ENCODE peak calls at places on chromosomes 11 and 22, in nine cellular contexts. G is ascending aorta, Y is IMR-90, T is GM12865, Z is AG10803, V is cardiac fibroblast, R is prostate gland, Q is brain microvascular endothelial cell, W is neural progenitor cell. M is an unnamed sample.

GRCh38 chr11:57248780-57249383 is 11.8 kb upstream of the APLNR start:
- DNase-seq in G (no peak), Y (peak; percentile 67), T (peak; percentile 44), Z (peak; percentile 69), V (peak; percentile 80), Q (peak; percentile 77), W (peak; percentile 89), R (peak; percentile 24), M (peak; percentile 70)

GRCh38 chr22:35498026-35498425 is 42.6 kb upstream of the RASD2 start:
- DNase-seq in T (no peak), R (no peak), W (no peak), Y (peak; percentile 35), G (no peak), Z (no peak), Q (no peak), V (no peak), M (no peak)

GRCh38 chr11:63858628-63859550 is 20.0 kb downstream of the MARK2 start:
- DNase-seq in V (peak; percentile 90), G (peak; percentile 27), R (no peak), Y (peak; percentile 90), T (no peak), W (no peak), Z (no peak), Q (peak; percentile 79), M (peak; percentile 94)

GRCh38 chr11:114166897-114167323 is 107.4 kb downstream of the ZBTB16 start:
- DNase-seq in G (no peak), R (peak; percentile 77), T (no peak), V (peak; percentile 95), Z (peak; percentile 91), Q (peak; percentile 72), Y (peak; percentile 63), W (no peak), M (peak; percentile 93)

GRCh38 chr11:21798216-21798615 is 394.7 kb upstream of the ANO5 start:
- DNase-seq in Q (no peak), Z (no peak), T (no peak), Y (no peak), G (no peak), R (no peak), V (no peak), W (no peak), M (no peak)

GRCh38 chr22:40247976-40248375 is 70.3 kb downstream of the TNRC6B start:
- DNase-seq in W (no peak), G (no peak), Q (no peak), Y (no peak), Z (no peak), R (no peak), V (no peak), T (no peak), M (no peak)

GRCh38 chr11:73322111-73322985 is 14.3 kb downstream of the ARHGEF17 start:
- DNase-seq in Y (peak; percentile 69), W (no peak), V (no peak), T (peak; percentile 52), R (no peak), G (no peak), Q (peak; percentile 42), Z (no peak), M (peak; percentile 83)

GRCh38 chr11:114076974-114077373 is 17.5 kb downstream of the ZBTB16 start:
- DNase-seq in V (no peak), Q (no peak), G (no peak), T (no peak), Y (no peak), W (peak; percentile 25), Z (peak; percentile 38), R (no peak), M (no peak)

GRCh38 chr11:35632301-35632700 is 14.0 kb downstream of the FJX1 start:
- DNase-seq in Z (peak; percentile 80), R (no peak), Y (peak; percentile 42), W (no peak), Q (peak; percentile 46), T (no peak), V (peak; percentile 83), G (no peak), M (no peak)

DNA sequence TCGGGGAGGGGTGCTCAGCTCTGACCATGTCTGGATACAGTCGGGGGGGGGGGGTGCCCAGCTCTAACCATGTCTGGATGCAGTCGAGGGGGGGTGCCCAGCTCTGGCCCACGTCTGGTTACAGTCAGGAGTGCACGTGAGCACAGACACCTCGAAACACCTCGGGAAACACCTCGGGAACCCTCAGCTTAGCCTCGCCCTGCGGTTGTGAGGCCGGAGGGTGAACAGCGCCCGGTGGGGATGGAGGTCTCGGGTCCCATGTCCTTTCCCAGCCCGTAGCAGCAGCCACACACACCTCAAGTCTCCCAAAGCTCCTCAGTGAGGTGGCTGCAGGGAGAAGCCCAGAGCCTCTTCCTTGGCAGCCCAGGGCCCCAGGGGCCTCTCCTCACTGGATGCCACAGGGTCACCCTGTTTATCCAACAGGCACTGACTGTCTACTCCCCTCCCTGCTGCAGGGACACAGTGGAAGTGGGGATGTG is 2.1 kb downstream of the SIGIRR start:
- DNase-seq in W (no peak), R (no peak), Y (no peak), Q (no peak), Z (no peak), G (peak; percentile 6), T (no peak), V (no peak), M (no peak)
- H3K4me3 ChIP-seq in W (no peak overlapping the region), R (no peak overlapping the region), Y (no peak overlapping the region), Q (no peak overlapping the region), Z (no peak overlapping the region), G (no peak overlapping the region), T (no peak overlapping the region), V (no peak overlapping the region), M (no peak overlapping the region)

DNA sequence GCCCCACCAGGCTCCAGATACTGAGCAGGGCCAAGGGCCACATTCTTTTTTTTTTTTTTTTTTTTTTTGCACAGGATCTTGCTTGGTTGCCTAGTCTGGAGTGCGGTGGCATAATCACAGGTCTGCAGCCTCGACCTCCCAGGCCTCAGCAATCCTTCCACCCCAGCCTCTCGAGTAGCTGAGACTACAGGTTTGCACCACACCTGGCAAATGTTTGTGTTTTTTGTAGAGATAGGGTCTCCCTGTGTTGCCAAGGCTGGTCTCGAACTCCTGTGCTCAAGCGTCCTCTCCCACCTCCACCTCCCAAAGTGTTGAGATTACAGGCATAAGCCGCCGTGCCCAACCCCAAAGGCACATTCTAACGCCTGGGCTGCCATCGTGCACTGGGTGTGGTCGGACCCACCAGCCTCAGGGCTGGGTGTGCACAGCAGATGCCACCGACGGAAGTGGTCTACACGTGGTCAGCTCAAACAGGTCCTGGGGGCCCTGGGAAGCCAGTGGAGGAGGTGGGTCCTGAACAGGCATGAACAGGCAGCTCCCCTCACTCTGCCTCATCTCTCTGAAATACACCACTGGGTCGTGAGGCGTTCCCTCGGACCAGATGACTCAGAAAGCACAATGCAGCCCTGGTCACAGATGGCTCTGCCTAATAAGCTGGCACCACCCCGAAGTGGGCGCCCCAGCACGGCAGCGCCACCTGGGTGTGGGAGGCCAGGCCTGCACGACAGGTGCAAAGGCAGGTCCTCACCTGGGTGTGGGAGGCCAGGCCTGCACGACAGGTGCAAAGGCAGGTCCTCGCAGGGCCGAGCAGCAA is 5.1 kb upstream of the B4GALNT4 start:
- DNase-seq in G (no peak), Y (no peak), T (peak; percentile 72), Z (peak; percentile 28), W (no peak), Q (no peak), V (peak; percentile 34), R (peak; percentile 43), M (no peak)
- TF ChIP-seq CTCF in G (peak; percentile 14), Y (peak; percentile 12), T (peak; percentile 64), Z (peak; percentile 23), W (peak; percentile 26), Q (peak; percentile 35), V (peak; percentile 28), R (no peak), M (peak; percentile 34)

GRCh38 chr11:128524172-128524571 is 63.2 kb downstream of the ETS1 start:
- DNase-seq in Z (peak; percentile 80), R (no peak), T (no peak), Y (no peak), V (peak; percentile 54), Q (no peak), G (no peak), W (no peak), M (no peak)

GRCh38 chr11:128522943-128523518 is 64.3 kb downstream of the ETS1 start:
- DNase-seq in Z (no peak), T (peak; percentile 58), Y (no peak), V (no peak), R (no peak), G (no peak), Q (no peak), W (no peak), M (no peak)

GRCh38 chr11:128527046-128527445 is 60.3 kb downstream of the ETS1 start:
- DNase-seq in Y (no peak), R (no peak), V (no peak), Q (no peak), Z (no peak), W (no peak), G (no peak), T (no peak), M (no peak)

GRCh38 chr11:128523616-128524015 is 63.7 kb downstream of the ETS1 start:
- DNase-seq in V (peak; percentile 96), W (no peak), G (no peak), Z (peak; percentile 95), R (no peak), Y (peak; percentile 76), Q (no peak), T (no peak), M (peak; percentile 69)

DNA sequence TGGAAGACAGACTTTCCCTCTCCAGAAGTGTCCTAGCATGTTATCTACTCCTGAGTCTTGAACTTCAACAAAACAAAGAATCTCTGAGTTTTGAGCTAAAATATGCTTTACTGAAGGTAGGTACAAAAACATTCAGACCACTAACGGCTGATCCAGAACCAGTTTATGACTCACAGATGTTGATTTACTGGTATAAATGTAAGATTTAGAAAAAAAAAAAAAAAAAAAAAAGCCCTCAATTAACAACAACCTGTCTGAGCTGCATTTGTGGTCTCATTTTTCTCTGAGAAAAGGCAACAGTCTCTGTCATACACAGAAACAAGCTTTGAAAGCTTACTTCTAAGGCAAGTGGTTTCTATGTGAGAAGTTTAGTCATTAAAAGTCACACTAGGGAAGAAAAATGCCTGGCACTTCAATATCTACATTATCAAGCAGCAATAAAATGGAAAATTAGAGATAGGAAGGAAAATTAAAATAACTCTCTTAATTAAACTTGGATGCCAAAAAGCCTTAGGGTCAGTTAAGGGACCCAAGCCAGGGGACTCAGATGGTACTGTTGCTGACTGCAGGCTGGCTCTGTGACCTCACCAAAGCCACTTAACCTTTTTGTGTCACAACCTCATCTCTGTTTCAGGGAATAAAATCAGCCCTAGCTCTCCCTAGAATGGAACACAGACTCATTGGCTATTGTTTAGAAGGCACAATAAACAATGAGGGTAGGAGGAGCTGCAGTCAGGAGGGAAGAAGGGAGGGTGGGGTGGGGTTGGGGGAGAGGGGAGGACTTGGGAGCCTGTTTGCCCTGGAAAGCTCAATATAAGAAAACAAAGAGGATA is 61.7 kb downstream of the ETS1 start:
- DNase-seq in Z (peak; percentile 79), Y (peak; percentile 74), G (no peak), R (no peak), V (peak; percentile 70), W (peak; percentile 60), T (no peak), Q (peak; percentile 44), M (peak; percentile 62)
- H3K4me3 ChIP-seq in Z (no peak overlapping the region), Y (no peak overlapping the region), G (no peak overlapping the region), R (no peak overlapping the region), V (no peak overlapping the region), W (no peak overlapping the region), T (no peak overlapping the region), Q (no peak overlapping the region), M (no peak overlapping the region)

DNA sequence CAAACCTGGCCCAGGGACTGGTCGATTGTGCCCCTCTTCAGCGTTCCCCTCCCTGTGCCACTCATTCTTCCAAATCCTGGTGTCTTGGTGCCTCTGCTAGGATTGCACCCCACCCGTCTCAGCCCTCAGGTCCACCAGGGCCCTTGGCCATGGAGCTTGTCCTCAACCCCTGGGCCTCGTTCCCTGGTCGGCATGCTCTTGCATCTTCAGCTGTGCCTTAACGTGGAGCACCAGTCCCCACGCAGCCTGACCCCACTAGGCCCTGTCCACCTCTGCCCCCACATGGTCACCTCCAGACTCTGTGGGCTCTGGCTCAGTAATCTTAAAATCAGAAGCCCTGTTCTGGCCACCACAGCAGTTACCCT is 61.1 kb downstream of the OSBP2 start:
- DNase-seq in Z (no peak), V (no peak), G (no peak), T (no peak), Q (no peak), R (no peak), Y (no peak), W (no peak), M (no peak)
- TF ChIP-seq CTCF in Z (no peak), V (no peak), G (no peak), T (no peak), Q (no peak), R (no peak), Y (no peak), W (no peak), M (no peak)